ENCODE peak calls at places on chromosomes 11 and 22, in seven cellular contexts. W is mucosa of descending colon, D is A549, I is activated T-cell treated with anti-CD3 and anti-CD28 coated beads for 1 hour, Z is HAP-1, P is NCI-H2081, N is body of pancreas. M is an unnamed sample.

GRCh38 chr11:88604255-88604654 is 266.7 kb upstream of the CTSC start:
- DNase-seq in P (no peak), W (no peak), D (no peak), N (no peak), Z (no peak), I (no peak), M (peak; percentile 30)

GRCh38 chr11:128336203-128336602 is 251.2 kb downstream of the ETS1 start:
- DNase-seq in Z (no peak), W (no peak), D (no peak), P (no peak), I (no peak), N (no peak), M (peak; percentile 81)

GRCh38 chr11:128156486-128156885 is 430.9 kb downstream of the ETS1 start:
- DNase-seq in D (no peak), I (no peak), N (no peak), W (no peak), P (no peak), Z (no peak), M (no peak)

GRCh38 chr11:64844330-64845124 is at the start of gene CDC42BPG:
- DNase-seq in I (peak; percentile 58), P (peak; percentile 88), Z (peak; percentile 78), D (peak; percentile 87), N (peak; percentile 92), W (peak; percentile 92), M (peak; percentile 60)

GRCh38 chr11:112481893-112482292 is 221.2 kb upstream of the PLET1 start:
- DNase-seq in W (no peak), D (no peak), I (no peak), Z (no peak), P (peak; percentile 20), N (no peak), M (no peak)

GRCh38 chr11:23233075-23233474 is 372.8 kb upstream of the CCDC179 start:
- DNase-seq in W (no peak), Z (no peak), I (no peak), N (no peak), P (no peak), D (no peak), M (peak; percentile 37)

GRCh38 chr11:98616256-98616655 is 404.5 kb upstream of the CNTN5 start:
- DNase-seq in P (no peak), Z (no peak), N (no peak), D (no peak), I (no peak), W (no peak), M (no peak)

GRCh38 chr11:113345978-113346377 is 31.6 kb downstream of the TTC12 start:
- DNase-seq in D (no peak), I (no peak), W (no peak), P (no peak), N (no peak), Z (no peak), M (peak; percentile 37)

GRCh38 chr22:46564084-46564714 is 26.8 kb upstream of the CELSR1 start:
- DNase-seq in N (no peak), I (no peak), W (peak; percentile 74), Z (peak; percentile 60), D (no peak), P (no peak), M (no peak)

GRCh38 chr22:37205046-37205445 is 7.2 kb downstream of the SSTR3 start:
- DNase-seq in I (no peak), N (no peak), D (no peak), W (no peak), P (no peak), Z (no peak), M (no peak)

GRCh38 chr22:33018232-33018864 is 39.8 kb downstream of the SYN3 start:
- DNase-seq in I (peak; percentile 12), W (no peak), N (peak; percentile 56), D (peak; percentile 22), Z (peak; percentile 86), P (no peak), M (peak; percentile 53)

GRCh38 chr11:75193711-75194110 is 42.8 kb downstream of the SLCO2B1 start:
- DNase-seq in W (no peak), D (no peak), Z (no peak), N (no peak), P (no peak), I (no peak), M (no peak)

GRCh38 chr22:32132126-32132525 is 27.0 kb downstream of the C22orf42 start:
- DNase-seq in D (no peak), I (no peak), N (no peak), P (no peak), Z (no peak), W (no peak), M (no peak)

GRCh38 chr22:38177926-38178604 is 3.6 kb downstream of the PLA2G6 start:
- DNase-seq in P (peak; percentile 21), W (no peak), I (no peak), Z (peak; percentile 60), N (no peak), D (peak; percentile 74), M (peak; percentile 81)

GRCh38 chr11:100434821-100435641 is 252.1 kb upstream of the ARHGAP42 start:
- DNase-seq in Z (no peak), P (peak; percentile 2), D (no peak), I (no peak), W (no peak), N (no peak), M (no peak)

GRCh38 chr22:43630451-43630850 is 181.7 kb downstream of the EFCAB6 start:
- DNase-seq in P (no peak), D (no peak), I (no peak), W (no peak), Z (no peak), N (no peak), M (no peak)